ENCODE peak calls at places on chromosomes 2 and 18, in four cellular contexts. K is HepG2, A is tibial nerve, P is A549. G is an unnamed sample.

GRCh38 chr2:38716185-38716584 is 35.0 kb downstream of the SRSF7 start:
- DNase-seq in P (no peak), A (no peak), K (peak), G (no peak)

GRCh38 chr18:80251700-80252099 is 4.4 kb upstream of the PARD6G start:
- DNase-seq in P (no peak), A (no peak), K (no peak), G (no peak)

GRCh38 chr2:199488772-199489400 is 31.1 kb upstream of the SATB2 start:
- DNase-seq in P (peak), K (peak), A (peak), G (peak)

GRCh38 chr18:37252854-37253396 is 312.7 kb downstream of the CELF4 start:
- DNase-seq in A (no peak), K (no peak), P (no peak), G (no peak)

GRCh38 chr18:9082763-9083510 is 19.6 kb upstream of the NDUFV2 start:
- DNase-seq in P (no peak), A (no peak), K (no peak), G (no peak)

GRCh38 chr2:207184768-207185167 is 19.0 kb upstream of the KLF7 start:
- DNase-seq in P (no peak), A (no peak), K (no peak), G (no peak)

GRCh38 chr18:68215931-68216330 is 499.0 kb downstream of the TMX3 start:
- DNase-seq in P (no peak), A (no peak), K (no peak), G (no peak)

GRCh38 chr2:109117780-109118179 is 11.2 kb upstream of the SH3RF3 start:
- DNase-seq in P (no peak), K (no peak), A (no peak), G (no peak)

GRCh38 chr2:84727315-84727714 is 153.6 kb downstream of the TRABD2A start:
- DNase-seq in A (no peak), K (no peak), P (no peak), G (no peak)

GRCh38 chr2:121263996-121264715 is 20.8 kb downstream of the TFCP2L1 start:
- DNase-seq in K (no peak), P (no peak), A (no peak), G (no peak)
- TF ChIP-seq CTCF in K (no peak), P (no peak), A (no peak), G (no peak)

GRCh38 chr2:230868151-230868946 is 3.6 kb downstream of the ITM2C start:
- DNase-seq in K (no peak), P (no peak), A (no peak), G (no peak)
- H3K4me3 ChIP-seq in K (no peak), P (no peak), A (no peak), G (no peak)

GRCh38 chr2:193250389-193250788 is 1055.7 kb upstream of the TMEFF2 start:
- DNase-seq in A (no peak), K (no peak), P (no peak), G (no peak)

DNA sequence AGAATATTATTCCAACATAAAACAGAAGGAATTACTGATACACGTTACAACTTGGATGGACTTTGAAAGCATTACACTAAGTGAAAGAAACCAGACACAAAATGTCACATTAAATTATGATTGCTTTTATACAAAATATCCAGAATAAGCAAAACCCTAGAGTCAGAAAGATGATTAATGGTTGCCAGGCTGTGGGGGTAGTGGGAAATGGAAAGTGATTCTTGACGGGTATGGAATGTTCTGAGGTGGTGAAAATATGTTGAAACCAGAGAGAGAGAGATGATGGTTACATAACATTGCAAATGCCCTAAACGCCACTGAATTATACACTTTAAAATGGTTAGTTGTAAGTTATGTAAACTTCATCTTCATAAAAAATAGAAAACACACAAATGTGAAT is 1057.2 kb upstream of the TMEFF2 start:
- DNase-seq in P (no peak), A (no peak), K (no peak), G (no peak)
- TF ChIP-seq EP300 in P (no peak), A (no peak), K (no peak), G (no peak)

GRCh38 chr2:190069936-190070696 is 7.6 kb upstream of the MSTN start:
- DNase-seq in P (peak), A (peak), K (peak), G (no peak)
- TF ChIP-seq CTCF in P (peak), A (peak), K (peak), G (peak)

DNA sequence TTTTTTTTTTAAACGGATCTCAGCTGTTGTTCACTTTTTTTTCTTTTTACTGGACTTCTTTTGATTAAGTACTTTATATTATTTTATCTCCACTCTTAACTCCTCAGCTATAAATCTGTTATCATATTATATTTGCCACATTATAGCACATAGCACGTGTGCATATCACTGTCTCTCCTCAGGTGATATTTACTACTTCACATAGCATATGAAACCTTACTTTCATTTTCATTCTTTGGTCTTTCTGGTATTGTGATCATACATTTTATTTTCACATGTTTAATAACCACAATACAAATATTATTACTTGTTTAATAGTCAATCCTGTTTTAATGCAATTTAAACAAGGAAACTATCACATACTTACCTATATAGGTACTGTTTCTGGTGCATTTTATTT is 993.1 kb upstream of the TMEFF2 start:
- DNase-seq in K (no peak), A (no peak), P (no peak), G (no peak)
- H3K4me3 ChIP-seq in K (no peak), A (no peak), P (peak), G (peak)

DNA sequence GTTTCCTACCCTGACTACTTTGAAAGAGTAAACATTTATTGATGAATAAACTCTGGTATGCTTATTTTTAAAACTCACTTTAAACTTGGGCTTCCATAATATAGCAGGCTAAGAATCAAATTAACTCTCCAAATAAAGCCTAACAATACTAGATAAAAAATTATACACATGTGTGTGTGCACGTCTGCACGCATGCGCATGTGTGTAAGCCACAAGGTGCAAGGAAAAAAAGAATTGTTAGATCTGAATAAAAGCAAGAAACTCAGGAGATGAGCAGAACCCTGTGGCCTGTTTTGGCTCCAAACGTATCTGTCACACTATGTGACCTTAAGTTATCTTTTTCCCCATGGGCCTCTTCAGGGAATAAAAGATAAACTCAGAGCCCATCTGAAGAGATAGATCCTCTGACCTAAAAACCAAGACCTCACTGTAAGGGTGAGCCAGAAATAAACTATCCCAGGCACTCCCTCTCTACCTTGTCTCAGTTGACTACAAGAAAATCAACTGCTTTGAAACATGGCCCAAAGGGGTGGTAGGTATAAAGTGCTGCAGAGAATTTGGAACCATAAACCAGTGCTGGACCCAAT is 6.3 kb downstream of the HDHD2 start:
- DNase-seq in A (no peak), K (no peak), P (no peak), G (no peak)
- TF ChIP-seq EP300 in A (no peak), K (no peak), P (no peak), G (no peak)

GRCh38 chr2:210663574-210663973 is 107.2 kb downstream of the CPS1 start:
- DNase-seq in A (no peak), K (peak), P (no peak), G (no peak)
- TF ChIP-seq CTCF in A (no peak), K (peak), P (no peak), G (no peak)

DNA sequence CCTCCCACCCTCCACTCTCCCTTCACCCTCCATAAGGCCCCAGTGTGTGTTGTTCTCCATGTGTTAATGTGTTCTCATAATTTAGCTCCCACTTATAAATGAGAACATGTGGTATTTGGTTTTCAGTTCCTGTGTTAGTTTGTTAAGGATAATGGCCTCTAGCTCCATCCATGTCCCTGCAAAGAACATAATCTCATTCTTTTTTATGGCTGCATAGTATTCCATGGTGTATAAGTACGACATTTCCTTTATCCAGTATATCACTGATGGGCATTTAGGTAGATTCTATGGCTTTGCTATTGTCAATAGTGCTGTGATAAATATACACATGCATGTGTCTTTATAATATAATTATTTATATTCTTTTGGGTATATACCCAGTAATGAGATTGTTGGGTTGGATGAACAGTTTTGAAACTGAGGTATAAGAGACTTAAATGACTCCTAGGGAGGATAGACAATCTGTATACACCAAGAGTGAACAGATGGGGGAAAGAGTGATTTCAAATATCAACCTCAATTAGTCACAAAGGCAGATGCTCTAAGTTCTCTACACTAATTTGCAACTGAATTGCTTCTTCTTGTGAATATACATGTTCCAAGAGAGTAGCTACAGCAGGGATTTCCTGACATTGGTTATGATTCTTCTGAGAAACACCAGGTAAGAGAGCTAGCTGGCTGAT is 23.7 kb downstream of the CWC22 start:
- DNase-seq in K (no peak), P (no peak), A (no peak), G (no peak)
- H3K4me3 ChIP-seq in K (no peak), P (no peak), A (no peak), G (no peak)

DNA sequence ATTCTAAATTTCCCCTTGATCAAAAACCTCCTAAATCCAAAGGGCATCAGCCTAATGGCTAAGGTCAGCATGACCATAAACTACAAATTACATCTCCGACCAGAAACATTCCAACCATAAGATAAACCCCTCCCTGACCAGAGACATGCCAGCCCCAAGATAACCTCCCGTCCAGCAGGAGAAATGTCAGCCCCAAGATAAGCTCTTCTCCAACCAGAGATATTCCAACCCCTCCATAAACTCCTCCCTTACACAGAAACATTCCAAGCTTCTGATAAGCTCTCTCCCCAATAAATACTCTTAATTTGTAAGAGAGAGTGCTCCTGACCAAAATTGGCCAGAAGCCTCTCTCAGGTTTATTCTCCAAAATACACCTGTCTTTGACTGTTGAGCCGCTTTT is 274.0 kb downstream of the RNF152 start:
- DNase-seq in K (no peak), P (no peak), A (no peak), G (no peak)
- TF ChIP-seq EP300 in K (no peak), P (no peak), A (no peak), G (no peak)

G was measured in esophagus muscularis mucosa.